ENCODE peak calls at places on chromosomes 3 and 15, in nine cellular contexts. One of them, this sample, is unnamed.

GRCh38 chr15:57455969-57456368 is 79.7 kb downstream of the CGNL1 start:
- DNase-seq in astrocyte of the hippocampus: no peak
- DNase-seq in T-helper 9 cell: no peak
- DNase-seq in NCI-H2107: no peak
- DNase-seq in kidney tubule cell: no peak
- DNase-seq in left cardiac atrium: no peak
- DNase-seq in ecto neural progenitor cell: no peak
- DNase-seq in NCI-H1092 treated with DMSO at 0.1 percent for 48 hours: no peak
- DNase-seq in neural progenitor cell: no peak
- DNase-seq in this sample: no peak

GRCh38 chr3:107710851-107711250 is 188.1 kb downstream of the BBX start:
- DNase-seq in astrocyte of the hippocampus: peak; percentile 66
- DNase-seq in T-helper 9 cell: no peak
- DNase-seq in NCI-H2107: no peak
- DNase-seq in kidney tubule cell: peak; percentile 33
- DNase-seq in left cardiac atrium: peak; percentile 50
- DNase-seq in ecto neural progenitor cell: no peak
- DNase-seq in NCI-H1092 treated with DMSO at 0.1 percent for 48 hours: no peak
- DNase-seq in neural progenitor cell: no peak
- DNase-seq in this sample: no peak

GRCh38 chr3:189773056-189773455 is 141.9 kb downstream of the TP63 start:
- DNase-seq in astrocyte of the hippocampus: peak; percentile 61
- DNase-seq in T-helper 9 cell: no peak
- DNase-seq in NCI-H2107: no peak
- DNase-seq in kidney tubule cell: peak; percentile 2
- DNase-seq in left cardiac atrium: no peak
- DNase-seq in ecto neural progenitor cell: no peak
- DNase-seq in NCI-H1092 treated with DMSO at 0.1 percent for 48 hours: no peak
- DNase-seq in neural progenitor cell: no peak
- DNase-seq in this sample: no peak

GRCh38 chr3:154428369-154429206 is 1.4 kb downstream of the GPR149 start:
- DNase-seq in astrocyte of the hippocampus: peak; percentile 20
- DNase-seq in T-helper 9 cell: no peak
- DNase-seq in NCI-H2107: peak; percentile 35
- DNase-seq in kidney tubule cell: no peak
- DNase-seq in left cardiac atrium: no peak
- DNase-seq in ecto neural progenitor cell: peak; percentile 62
- DNase-seq in NCI-H1092 treated with DMSO at 0.1 percent for 48 hours: no peak
- DNase-seq in neural progenitor cell: peak; percentile 69
- DNase-seq in this sample: no peak

GRCh38 chr15:58568157-58568571 is 136.4 kb downstream of the LIPC start:
- DNase-seq in astrocyte of the hippocampus: peak; percentile 52
- DNase-seq in T-helper 9 cell: no peak
- DNase-seq in NCI-H2107: no peak
- DNase-seq in kidney tubule cell: peak; percentile 66
- DNase-seq in left cardiac atrium: peak; percentile 48
- DNase-seq in ecto neural progenitor cell: no peak
- DNase-seq in NCI-H1092 treated with DMSO at 0.1 percent for 48 hours: no peak
- DNase-seq in neural progenitor cell: no peak
- DNase-seq in this sample: no peak

GRCh38 chr3:128698211-128699011 is 27.6 kb upstream of the RAB7A start:
- DNase-seq in astrocyte of the hippocampus: peak; percentile 57
- DNase-seq in T-helper 9 cell: peak; percentile 13
- DNase-seq in NCI-H2107: peak; percentile 53
- DNase-seq in kidney tubule cell: peak; percentile 43
- DNase-seq in left cardiac atrium: peak; percentile 49
- DNase-seq in ecto neural progenitor cell: peak; percentile 73
- DNase-seq in NCI-H1092 treated with DMSO at 0.1 percent for 48 hours: peak; percentile 43
- DNase-seq in neural progenitor cell: peak; percentile 56
- DNase-seq in this sample: peak; percentile 73

GRCh38 chr3:104763007-104763406 is 603.7 kb upstream of the ALCAM start:
- DNase-seq in astrocyte of the hippocampus: peak; percentile 90
- DNase-seq in T-helper 9 cell: no peak
- DNase-seq in NCI-H2107: no peak
- DNase-seq in kidney tubule cell: no peak
- DNase-seq in left cardiac atrium: no peak
- DNase-seq in ecto neural progenitor cell: no peak
- DNase-seq in NCI-H1092 treated with DMSO at 0.1 percent for 48 hours: no peak
- DNase-seq in neural progenitor cell: no peak
- DNase-seq in this sample: no peak

GRCh38 chr3:12393894-12394293 is 90.4 kb upstream of the TSEN2 start:
- DNase-seq in astrocyte of the hippocampus: no peak
- DNase-seq in T-helper 9 cell: no peak
- DNase-seq in NCI-H2107: no peak
- DNase-seq in kidney tubule cell: no peak
- DNase-seq in left cardiac atrium: no peak
- DNase-seq in ecto neural progenitor cell: no peak
- DNase-seq in NCI-H1092 treated with DMSO at 0.1 percent for 48 hours: no peak
- DNase-seq in neural progenitor cell: no peak
- DNase-seq in this sample: no peak

GRCh38 chr3:58345457-58345856 is 12.8 kb downstream of the PXK start:
- DNase-seq in astrocyte of the hippocampus: no peak
- DNase-seq in T-helper 9 cell: no peak
- DNase-seq in NCI-H2107: no peak
- DNase-seq in kidney tubule cell: no peak
- DNase-seq in left cardiac atrium: no peak
- DNase-seq in ecto neural progenitor cell: no peak
- DNase-seq in NCI-H1092 treated with DMSO at 0.1 percent for 48 hours: no peak
- DNase-seq in neural progenitor cell: no peak
- DNase-seq in this sample: no peak

GRCh38 chr3:53773586-53774368 is 72.4 kb downstream of the CHDH start:
- DNase-seq in astrocyte of the hippocampus: peak; percentile 39
- DNase-seq in T-helper 9 cell: no peak
- DNase-seq in NCI-H2107: no peak
- DNase-seq in kidney tubule cell: no peak
- DNase-seq in left cardiac atrium: no peak
- DNase-seq in ecto neural progenitor cell: no peak
- DNase-seq in NCI-H1092 treated with DMSO at 0.1 percent for 48 hours: no peak
- DNase-seq in neural progenitor cell: no peak
- DNase-seq in this sample: no peak

GRCh38 chr3:141388823-141389617 is 20.7 kb downstream of the ZBTB38 start:
- DNase-seq in astrocyte of the hippocampus: no peak
- DNase-seq in T-helper 9 cell: no peak
- DNase-seq in NCI-H2107: no peak
- DNase-seq in kidney tubule cell: no peak
- DNase-seq in left cardiac atrium: no peak
- DNase-seq in ecto neural progenitor cell: no peak
- DNase-seq in NCI-H1092 treated with DMSO at 0.1 percent for 48 hours: peak; percentile 91
- DNase-seq in neural progenitor cell: no peak
- DNase-seq in this sample: no peak

GRCh38 chr3:106058485-106058884 is 189.7 kb upstream of the CBLB start:
- DNase-seq in astrocyte of the hippocampus: no peak
- DNase-seq in T-helper 9 cell: no peak
- DNase-seq in NCI-H2107: no peak
- DNase-seq in kidney tubule cell: no peak
- DNase-seq in left cardiac atrium: no peak
- DNase-seq in ecto neural progenitor cell: no peak
- DNase-seq in NCI-H1092 treated with DMSO at 0.1 percent for 48 hours: no peak
- DNase-seq in neural progenitor cell: peak; percentile 2
- DNase-seq in this sample: no peak

GRCh38 chr15:38030609-38031008 is 96.2 kb downstream of the TMCO5A start:
- DNase-seq in astrocyte of the hippocampus: no peak
- DNase-seq in T-helper 9 cell: no peak
- DNase-seq in NCI-H2107: no peak
- DNase-seq in kidney tubule cell: no peak
- DNase-seq in left cardiac atrium: no peak
- DNase-seq in ecto neural progenitor cell: no peak
- DNase-seq in NCI-H1092 treated with DMSO at 0.1 percent for 48 hours: no peak
- DNase-seq in neural progenitor cell: no peak
- DNase-seq in this sample: no peak

GRCh38 chr3:5677560-5677959 is 490.1 kb downstream of the EDEM1 start:
- DNase-seq in astrocyte of the hippocampus: no peak
- DNase-seq in T-helper 9 cell: no peak
- DNase-seq in NCI-H2107: no peak
- DNase-seq in kidney tubule cell: no peak
- DNase-seq in left cardiac atrium: no peak
- DNase-seq in ecto neural progenitor cell: no peak
- DNase-seq in NCI-H1092 treated with DMSO at 0.1 percent for 48 hours: no peak
- DNase-seq in neural progenitor cell: no peak
- DNase-seq in this sample: no peak

GRCh38 chr3:41404601-41405000 is 205.3 kb downstream of the CTNNB1 start:
- DNase-seq in astrocyte of the hippocampus: no peak
- DNase-seq in T-helper 9 cell: no peak
- DNase-seq in NCI-H2107: no peak
- DNase-seq in kidney tubule cell: peak; percentile 28
- DNase-seq in left cardiac atrium: no peak
- DNase-seq in ecto neural progenitor cell: no peak
- DNase-seq in NCI-H1092 treated with DMSO at 0.1 percent for 48 hours: no peak
- DNase-seq in neural progenitor cell: no peak
- DNase-seq in this sample: no peak

GRCh38 chr15:74281147-74282133 is 45.3 kb downstream of the CCDC33 start:
- DNase-seq in astrocyte of the hippocampus: no peak
- DNase-seq in T-helper 9 cell: no peak
- DNase-seq in NCI-H2107: no peak
- DNase-seq in kidney tubule cell: no peak
- DNase-seq in left cardiac atrium: no peak
- DNase-seq in ecto neural progenitor cell: no peak
- DNase-seq in NCI-H1092 treated with DMSO at 0.1 percent for 48 hours: no peak
- DNase-seq in neural progenitor cell: no peak
- DNase-seq in this sample: no peak

GRCh38 chr3:113354307-113354706 is 87.0 kb downstream of the CFAP44 start:
- DNase-seq in astrocyte of the hippocampus: no peak
- DNase-seq in T-helper 9 cell: no peak
- DNase-seq in NCI-H2107: no peak
- DNase-seq in kidney tubule cell: peak; percentile 44
- DNase-seq in left cardiac atrium: no peak
- DNase-seq in ecto neural progenitor cell: no peak
- DNase-seq in NCI-H1092 treated with DMSO at 0.1 percent for 48 hours: no peak
- DNase-seq in neural progenitor cell: no peak
- DNase-seq in this sample: no peak

GRCh38 chr15:22980189-22981136 is at the start of gene CYFIP1:
- DNase-seq in astrocyte of the hippocampus: peak; percentile 96
- DNase-seq in T-helper 9 cell: peak; percentile 6
- DNase-seq in NCI-H2107: peak; percentile 6
- DNase-seq in kidney tubule cell: peak; percentile 93
- DNase-seq in left cardiac atrium: peak; percentile 93
- DNase-seq in ecto neural progenitor cell: peak; percentile 85
- DNase-seq in NCI-H1092 treated with DMSO at 0.1 percent for 48 hours: peak; percentile 7
- DNase-seq in neural progenitor cell: peak; percentile 85
- DNase-seq in this sample: peak; percentile 91

GRCh38 chr15:31540633-31541032 is 214.0 kb downstream of the KLF13 start:
- DNase-seq in astrocyte of the hippocampus: no peak
- DNase-seq in T-helper 9 cell: no peak
- DNase-seq in NCI-H2107: no peak
- DNase-seq in kidney tubule cell: no peak
- DNase-seq in left cardiac atrium: no peak
- DNase-seq in ecto neural progenitor cell: no peak
- DNase-seq in NCI-H1092 treated with DMSO at 0.1 percent for 48 hours: no peak
- DNase-seq in neural progenitor cell: no peak
- DNase-seq in this sample: no peak

GRCh38 chr15:71792521-71792920 is 17.8 kb upstream of the NR2E3 start:
- DNase-seq in astrocyte of the hippocampus: peak; percentile 89
- DNase-seq in T-helper 9 cell: no peak
- DNase-seq in NCI-H2107: no peak
- DNase-seq in kidney tubule cell: peak; percentile 86
- DNase-seq in left cardiac atrium: no peak
- DNase-seq in ecto neural progenitor cell: no peak
- DNase-seq in NCI-H1092 treated with DMSO at 0.1 percent for 48 hours: no peak
- DNase-seq in neural progenitor cell: no peak
- DNase-seq in this sample: no peak